ENCODE peak calls at places on chromosome X, in six cellular contexts. E, L, J, D, Y and S are unnamed samples.

GRCh38 chrX:50812995-50813842 is 775 bp downstream of the SHROOM4 start:
- DNase-seq in E (peak; percentile 17), L (no peak), J (peak; percentile 79), D (no peak), Y (no peak), S (no peak)

GRCh38 chrX:10631416-10632145 is 11.2 kb upstream of the MID1 start:
- DNase-seq in E (no peak), L (no peak), J (no peak), D (no peak), Y (no peak), S (no peak)

GRCh38 chrX:87517571-87518141 is at the start of gene KLHL4:
- DNase-seq in E (no peak), L (peak; percentile 52), J (no peak), D (no peak), Y (no peak), S (no peak)

GRCh38 chrX:16643160-16643559 is 6.8 kb upstream of the S100G start:
- DNase-seq in E (no peak), L (no peak), J (no peak), D (no peak), Y (no peak), S (no peak)

GRCh38 chrX:129622757-129623301 is 31.9 kb downstream of the APLN start:
- DNase-seq in E (no peak), L (no peak), J (no peak), D (no peak), Y (no peak), S (no peak)

GRCh38 chrX:100381613-100382012 is 28.5 kb downstream of the PCDH19 start:
- DNase-seq in E (no peak), L (peak; percentile 38), J (no peak), D (no peak), Y (no peak), S (no peak)

GRCh38 chrX:110015027-110015426 is 12.1 kb downstream of the TMEM164 start:
- DNase-seq in E (no peak), L (no peak), J (no peak), D (no peak), Y (peak; percentile 16), S (no peak)

GRCh38 chrX:12245650-12246645 is 107.7 kb downstream of the FRMPD4 start:
- DNase-seq in E (no peak), L (peak; percentile 0), J (no peak), D (no peak), Y (no peak), S (no peak)

GRCh38 chrX:48996969-48997368 is 5.1 kb downstream of the GRIPAP1 start:
- DNase-seq in E (no peak), L (no peak), J (no peak), D (no peak), Y (peak; percentile 47), S (no peak)

GRCh38 chrX:46737462-46737861 is 21.5 kb downstream of the SLC9A7 start:
- DNase-seq in E (no peak), L (no peak), J (no peak), D (no peak), Y (no peak), S (no peak)

GRCh38 chrX:48999030-48999429 is 3.0 kb downstream of the GRIPAP1 start:
- DNase-seq in E (no peak), L (no peak), J (no peak), D (no peak), Y (no peak), S (no peak)

GRCh38 chrX:131752493-131753198 is 208.8 kb downstream of the OR13H1 start:
- DNase-seq in E (no peak), L (no peak), J (no peak), D (no peak), Y (peak; percentile 90), S (no peak)

GRCh38 chrX:142201113-142201512 is 4.0 kb downstream of the MAGEC2 start:
- DNase-seq in E (no peak), L (no peak), J (no peak), D (no peak), Y (no peak), S (no peak)

GRCh38 chrX:21493226-21493850 is 119.1 kb downstream of the CNKSR2 start:
- DNase-seq in E (no peak), L (no peak), J (no peak), D (no peak), Y (no peak), S (no peak)

GRCh38 chrX:122890729-122891128 is 293.3 kb upstream of the GRIA3 start:
- DNase-seq in E (no peak), L (no peak), J (no peak), D (no peak), Y (no peak), S (no peak)

GRCh38 chrX:15143050-15143824 is 126.6 kb downstream of the ASB9 start:
- DNase-seq in E (peak; percentile 21), L (no peak), J (no peak), D (peak; percentile 34), Y (peak; percentile 85), S (peak; percentile 6)

GRCh38 chrX:149910178-149910695 is 19.1 kb upstream of the HSFX4 start:
- DNase-seq in E (no peak), L (peak; percentile 0), J (no peak), D (no peak), Y (no peak), S (no peak)

GRCh38 chrX:150449313-150449712 is 86.2 kb downstream of the MAMLD1 start:
- DNase-seq in E (no peak), L (no peak), J (no peak), D (no peak), Y (peak; percentile 68), S (no peak)

GRCh38 chrX:115134366-115134765 is 54.8 kb upstream of the RBMXL3 start:
- DNase-seq in E (no peak), L (no peak), J (no peak), D (no peak), Y (no peak), S (no peak)

GRCh38 chrX:44770111-44770510 is 73.7 kb upstream of the DUSP21 start:
- DNase-seq in E (no peak), L (no peak), J (no peak), D (no peak), Y (no peak), S (no peak)

GRCh38 chrX:119067023-119067739 is 5.6 kb upstream of the CT47C1 start:
- DNase-seq in E (peak; percentile 16), L (peak; percentile 27), J (no peak), D (peak; percentile 26), Y (peak; percentile 93), S (peak; percentile 4)

GRCh38 chrX:32408389-32408788 is 803.0 kb downstream of the DMD start:
- DNase-seq in E (no peak), L (peak; percentile 0), J (no peak), D (no peak), Y (peak; percentile 72), S (no peak)

GRCh38 chrX:109252789-109253188 is 229.1 kb downstream of the GUCY2F start:
- DNase-seq in E (no peak), L (no peak), J (no peak), D (no peak), Y (no peak), S (no peak)

GRCh38 chrX:2500681-2501151 is at the start of the genes DHRSX and ZBED1:
- DNase-seq in E (no peak), L (no peak), J (peak; percentile 94), D (no peak), Y (peak; percentile 78), S (no peak)

GRCh38 chrX:11351375-11352295 is 58.4 kb downstream of the AMELX start:
- DNase-seq in E (peak; percentile 20), L (peak; percentile 26), J (no peak), D (no peak), Y (no peak), S (no peak)

GRCh38 chrX:96713303-96713702 is 28.7 kb downstream of the DIAPH2 start:
- DNase-seq in E (no peak), L (no peak), J (no peak), D (no peak), Y (no peak), S (no peak)

GRCh38 chrX:131388293-131388692 is 99.2 kb upstream of the IGSF1 start:
- DNase-seq in E (no peak), L (no peak), J (no peak), D (no peak), Y (no peak), S (no peak)

GRCh38 chrX:23919148-23919547 is 11.3 kb downstream of the CXorf58 start:
- DNase-seq in E (no peak), L (no peak), J (no peak), D (no peak), Y (no peak), S (no peak)

GRCh38 chrX:28901637-28902036 is 314.4 kb downstream of the IL1RAPL1 start:
- DNase-seq in E (no peak), L (no peak), J (no peak), D (no peak), Y (no peak), S (no peak)

GRCh38 chrX:38987135-38987780 is 186.0 kb downstream of the MID1IP1 start:
- DNase-seq in E (no peak), L (peak; percentile 80), J (peak; percentile 18), D (no peak), Y (no peak), S (no peak)